ENCODE peak calls at places on chromosome 11, in seven cellular contexts. N is hepatic stellate cell, B is Kasumi-1, X is AML-193, Q is NCI-H1694 treated with DMSO at 0.1 percent for 48 hours, F is EH, Y is nucleus accumbens. C is an unnamed sample.

GRCh38 chr11:118917488-118918127 is 8.1 kb downstream of the BCL9L start:
- DNase-seq in N (peak; percentile 74), B (no peak), X (peak; percentile 65), Q (no peak), F (peak; percentile 92), Y (no peak), C (peak; percentile 52)

GRCh38 chr11:101348786-101349185 is 219.2 kb upstream of the PGR start:
- DNase-seq in N (no peak), B (no peak), X (no peak), Q (no peak), F (peak; percentile 32), Y (no peak), C (no peak)

GRCh38 chr11:62120001-62120400 is 3.8 kb upstream of the INCENP start:
- DNase-seq in N (no peak), B (no peak), X (no peak), Q (no peak), F (no peak), Y (no peak), C (no peak)

GRCh38 chr11:35275808-35276170 is 136.8 kb downstream of the CD44 start:
- DNase-seq in N (no peak), B (no peak), X (no peak), Q (no peak), F (peak; percentile 50), Y (no peak), C (no peak)

GRCh38 chr11:114075891-114076441 is 16.5 kb downstream of the ZBTB16 start:
- DNase-seq in N (peak; percentile 29), B (peak; percentile 8), X (no peak), Q (no peak), F (peak; percentile 33), Y (no peak), C (peak; percentile 68)

GRCh38 chr11:118205979-118206611 is 18.7 kb downstream of the JAML start:
- DNase-seq in N (no peak), B (no peak), X (no peak), Q (no peak), F (no peak), Y (no peak), C (no peak)

GRCh38 chr11:22510741-22511140 is 114.9 kb downstream of the FANCF start:
- DNase-seq in N (no peak), B (no peak), X (no peak), Q (no peak), F (no peak), Y (no peak), C (no peak)

GRCh38 chr11:64918056-64918455 is 1.0 kb upstream of the ATG2A start:
- DNase-seq in N (peak; percentile 34), B (peak; percentile 48), X (peak; percentile 51), Q (no peak), F (peak; percentile 72), Y (no peak), C (peak; percentile 40)

GRCh38 chr11:118929496-118930151 is 3.9 kb upstream of the BCL9L start:
- DNase-seq in N (peak; percentile 85), B (peak; percentile 79), X (peak; percentile 69), Q (peak; percentile 28), F (peak; percentile 89), Y (peak; percentile 86), C (peak; percentile 74)

GRCh38 chr11:78262710-78263109 is 74.0 kb downstream of the USP35 start:
- DNase-seq in N (no peak), B (no peak), X (no peak), Q (no peak), F (no peak), Y (no peak), C (no peak)

GRCh38 chr11:34380696-34381095 is 22.9 kb upstream of the ABTB2 start:
- DNase-seq in N (no peak), B (no peak), X (no peak), Q (no peak), F (peak; percentile 62), Y (no peak), C (no peak)

GRCh38 chr11:128424867-128425285 is 162.5 kb downstream of the ETS1 start:
- DNase-seq in N (peak; percentile 48), B (no peak), X (no peak), Q (no peak), F (no peak), Y (no peak), C (peak; percentile 72)

GRCh38 chr11:450809-451451 is 851 bp downstream of the PTDSS2 start:
- DNase-seq in N (peak; percentile 85), B (peak; percentile 71), X (peak; percentile 37), Q (peak; percentile 18), F (peak; percentile 77), Y (peak; percentile 43), C (peak; percentile 76)

GRCh38 chr11:81070948-81071347 is 1630.1 kb upstream of the TENM4 start:
- DNase-seq in N (no peak), B (peak; percentile 36), X (peak; percentile 3), Q (no peak), F (no peak), Y (no peak), C (no peak)

GRCh38 chr11:9577032-9577431 is 3.6 kb downstream of the WEE1 start:
- DNase-seq in N (no peak), B (no peak), X (no peak), Q (no peak), F (peak; percentile 22), Y (no peak), C (no peak)

GRCh38 chr11:614583-615452 is 932 bp downstream of the IRF7 start:
- DNase-seq in N (no peak), B (no peak), X (no peak), Q (no peak), F (no peak), Y (no peak), C (peak; percentile 92)

GRCh38 chr11:120065876-120066275 is 72.0 kb downstream of the TRIM29 start:
- DNase-seq in N (no peak), B (no peak), X (no peak), Q (no peak), F (no peak), Y (no peak), C (no peak)

GRCh38 chr11:101436511-101437142 is 147.2 kb downstream of the TRPC6 start:
- DNase-seq in N (peak; percentile 14), B (peak; percentile 44), X (no peak), Q (no peak), F (peak; percentile 52), Y (no peak), C (peak; percentile 41)